ENCODE peak calls at places on chromosome 2, in ten cellular contexts. N is NCI-H510A; O is GM20000; A is small intestine; B is PC-9; R is T follicular helper cell; M is HuH-7.5; Q is stimulated activated naive CD4-positive, alpha-beta T cell; Y is right lobe of liver; U is NCI-H1436. V is an unnamed sample.

GRCh38 chr2:186848873-186849578 is at the start of gene ZSWIM2:
- DNase-seq in N (peak), O (peak), A (no peak), B (no peak), R (no peak), M (peak), Q (no peak), Y (peak), U (peak), V (peak)

GRCh38 chr2:178282075-178282474 is 87.8 kb downstream of the OSBPL6 start:
- DNase-seq in N (no peak), O (no peak), A (peak), B (peak), R (no peak), M (no peak), Q (no peak), Y (no peak), U (no peak), V (no peak)

GRCh38 chr2:85312404-85312803 is 15.4 kb downstream of the TGOLN2 start:
- DNase-seq in N (no peak), O (no peak), A (no peak), B (no peak), R (no peak), M (no peak), Q (no peak), Y (no peak), U (no peak), V (no peak)

GRCh38 chr2:168053676-168054075 is 193.7 kb downstream of the STK39 start:
- DNase-seq in N (no peak), O (no peak), A (no peak), B (no peak), R (no peak), M (no peak), Q (no peak), Y (no peak), U (no peak), V (no peak)

GRCh38 chr2:190860985-190861721 is 19.5 kb upstream of the GLS start:
- DNase-seq in N (no peak), O (no peak), A (no peak), B (peak), R (no peak), M (no peak), Q (no peak), Y (no peak), U (no peak), V (no peak)

GRCh38 chr2:9558948-9559381 is 3.3 kb upstream of the ADAM17 start:
- DNase-seq in N (no peak), O (no peak), A (no peak), B (peak), R (no peak), M (no peak), Q (no peak), Y (no peak), U (no peak), V (no peak)

GRCh38 chr2:240797914-240798313 is 22.1 kb downstream of the KIF1A start:
- DNase-seq in N (no peak), O (no peak), A (no peak), B (no peak), R (no peak), M (no peak), Q (no peak), Y (no peak), U (no peak), V (no peak)

GRCh38 chr2:39313575-39313974 is 69.8 kb upstream of the CDKL4 start:
- DNase-seq in N (no peak), O (no peak), A (no peak), B (no peak), R (no peak), M (no peak), Q (no peak), Y (no peak), U (no peak), V (no peak)

GRCh38 chr2:68766378-68766845 is 31.8 kb downstream of the ARHGAP25 start:
- DNase-seq in N (no peak), O (no peak), A (peak), B (no peak), R (peak), M (no peak), Q (peak), Y (peak), U (no peak), V (no peak)

V was measured in NCI-H187 treated with DMSO at 0.1 percent for 48 hours.